ENCODE peak calls at places on chromosome X, in six cellular contexts. Q is head of caudate nucleus, X is cardiac muscle cell, A is adipocyte, Z is gastrocnemius medialis, J is left ventricle myocardium inferior. C is an unnamed sample.

GRCh38 chrX:102899940-102900916 is 36.8 kb upstream of the RAB40AL start:
- DNase-seq in Q (peak), X (peak), A (peak), Z (no peak), J (peak), C (peak)

GRCh38 chrX:136531951-136532350 is at the start of gene VGLL1:
- DNase-seq in Q (no peak), X (no peak), A (no peak), Z (no peak), J (no peak), C (no peak)

GRCh38 chrX:1291110-1291740 is 22.6 kb downstream of the CSF2RA start:
- DNase-seq in Q (no peak), X (no peak), A (no peak), Z (no peak), J (no peak), C (no peak)

GRCh38 chrX:14554132-14554715 is 24.9 kb downstream of the GLRA2 start:
- DNase-seq in Q (no peak), X (no peak), A (no peak), Z (no peak), J (no peak), C (no peak)

GRCh38 chrX:104189862-104190261 is 23.6 kb downstream of the FAM199X start:
- DNase-seq in Q (no peak), X (no peak), A (no peak), Z (no peak), J (no peak), C (no peak)

GRCh38 chrX:43005561-43005960 is 227.6 kb upstream of the PPP1R2C start:
- DNase-seq in Q (no peak), X (no peak), A (no peak), Z (no peak), J (no peak), C (no peak)

GRCh38 chrX:44903107-44903506 is 30.1 kb downstream of the KDM6A start:
- DNase-seq in Q (no peak), X (peak), A (no peak), Z (no peak), J (no peak), C (no peak)

GRCh38 chrX:136046295-136046894 is 61.2 kb downstream of the SLC9A6 start:
- DNase-seq in Q (no peak), X (peak), A (no peak), Z (no peak), J (no peak), C (no peak)

GRCh38 chrX:150504399-150505186 is 63.8 kb upstream of the MTM1 start:
- DNase-seq in Q (peak), X (no peak), A (no peak), Z (no peak), J (no peak), C (no peak)

GRCh38 chrX:9341305-9342201 is 123.3 kb upstream of the TBL1X start:
- DNase-seq in Q (peak), X (peak), A (peak), Z (no peak), J (peak), C (peak)

GRCh38 chrX:12583543-12583942 is 207.7 kb upstream of the PRPS2 start:
- DNase-seq in Q (no peak), X (no peak), A (no peak), Z (no peak), J (no peak), C (no peak)

C was measured in heart right ventricle.